ENCODE peak calls at places on chromosomes 3 and 15, in ten cellular contexts. U is OCI-LY7; A is astrocyte; V is AG08396; R is EL; I is ELR; Z is GM19239; L is RPMI7951; W is left cardiac atrium; Y is stimulated activated CD8-positive, alpha-beta memory T cell treated with anti-CD3 and anti-CD28 coated beads, Interleukin-4, amount 100 ng/mL, for 4 hours. X is an unnamed sample.

GRCh38 chr3:104825116-104825515 is 541.6 kb upstream of the ALCAM start:
- DNase-seq in U (no peak), A (no peak), V (peak), R (no peak), I (no peak), Z (no peak), L (no peak), W (no peak), Y (no peak), X (no peak)

GRCh38 chr15:69666921-69667811 is 214.5 kb downstream of the RPLP1 start:
- DNase-seq in U (peak), A (no peak), V (no peak), R (no peak), I (no peak), Z (peak), L (peak), W (no peak), Y (no peak), X (no peak)

GRCh38 chr15:42102646-42103235 is 8.4 kb upstream of the PLA2G4D start:
- DNase-seq in U (no peak), A (peak), V (no peak), R (peak), I (peak), Z (no peak), L (peak), W (no peak), Y (no peak), X (no peak)

GRCh38 chr15:25182736-25183445 is 228.1 kb downstream of the SNRPN start:
- DNase-seq in U (no peak), A (no peak), V (no peak), R (no peak), I (no peak), Z (no peak), L (no peak), W (peak), Y (no peak), X (no peak)

GRCh38 chr3:186097663-186098451 is 11.0 kb downstream of the ETV5 start:
- DNase-seq in U (no peak), A (peak), V (peak), R (peak), I (no peak), Z (no peak), L (peak), W (peak), Y (no peak), X (peak)

GRCh38 chr3:197494366-197495058 is 61.3 kb downstream of the BDH1 start:
- DNase-seq in U (no peak), A (peak), V (peak), R (no peak), I (no peak), Z (no peak), L (peak), W (no peak), Y (no peak), X (peak)

GRCh38 chr3:152438706-152439105 is 170.0 kb downstream of the MBNL1 start:
- DNase-seq in U (no peak), A (no peak), V (no peak), R (no peak), I (no peak), Z (no peak), L (no peak), W (no peak), Y (no peak), X (no peak)

GRCh38 chr15:80966431-80967197 is 23.0 kb downstream of the MESD start:
- DNase-seq in U (no peak), A (no peak), V (no peak), R (no peak), I (no peak), Z (no peak), L (no peak), W (no peak), Y (no peak), X (no peak)

X was measured in stomach.